ENCODE peak calls at places on chromosomes 4 and X, in five cellular contexts. B, L, U, C and O are unnamed samples.
A peak's percentile ranks its signal among the peaks of the same experiment; 100 is the strongest.

GRCh38 chr4:72357908-72358307 is 211.1 kb downstream of the ADAMTS3 start:
- DNase-seq in C (no peak), L (no peak), B (no peak), U (no peak), O (no peak)

GRCh38 chr4:4446434-4446833 is 59.5 kb downstream of the NSG1 start:
- DNase-seq in L (no peak), C (no peak), B (no peak), U (no peak), O (no peak)

GRCh38 chrX:152600853-152601635 is 36.7 kb upstream of the GABRQ start:
- DNase-seq in U (no peak), C (no peak), L (no peak), B (peak; percentile 11), O (no peak)

GRCh38 chr4:128876194-128876593 is 66.7 kb downstream of the JADE1 start:
- DNase-seq in B (no peak), U (no peak), C (no peak), L (no peak), O (no peak)

GRCh38 chr4:38411092-38411491 is 252.9 kb upstream of the KLF3 start:
- DNase-seq in B (no peak), L (peak; percentile 19), U (no peak), C (no peak), O (no peak)

GRCh38 chrX:132592880-132593279 is 104.0 kb upstream of the MBNL3 start:
- DNase-seq in C (peak; percentile 39), U (no peak), B (no peak), L (no peak), O (no peak)

GRCh38 chr4:72893354-72894066 is 176.0 kb downstream of the COX18 start:
- DNase-seq in C (no peak), L (no peak), B (no peak), U (no peak), O (no peak)

GRCh38 chr4:83237591-83237990 is 47.0 kb downstream of the COQ2 start:
- DNase-seq in L (no peak), C (no peak), U (no peak), B (peak; percentile 14), O (no peak)

GRCh38 chr4:169716677-169717076 is 41.1 kb downstream of the HPF1 start:
- DNase-seq in U (no peak), B (no peak), L (no peak), C (no peak), O (no peak)

GRCh38 chrX:20431486-20431885 is 164.8 kb upstream of the RPS6KA3 start:
- DNase-seq in U (no peak), B (no peak), L (no peak), C (peak; percentile 31), O (no peak)

GRCh38 chr4:109206610-109207009 is 95.8 kb downstream of the COL25A1 start:
- DNase-seq in C (no peak), L (no peak), B (no peak), U (no peak), O (no peak)

GRCh38 chr4:71011451-71011850 is 18.0 kb downstream of the DCK start:
- DNase-seq in C (no peak), L (no peak), B (no peak), U (no peak), O (no peak)

GRCh38 chr4:79651516-79651915 is 243.5 kb upstream of the GK2 start:
- DNase-seq in L (no peak), C (peak; percentile 1), U (peak; percentile 39), B (no peak), O (no peak)

GRCh38 chrX:9171841-9172240 is 137.9 kb upstream of the FAM9B start:
- DNase-seq in U (no peak), L (no peak), B (no peak), C (no peak), O (no peak)

GRCh38 chrX:73525928-73526690 is 36.9 kb upstream of the CHIC1 start:
- DNase-seq in L (no peak), C (no peak), U (no peak), B (no peak), O (no peak)

GRCh38 chr4:145819246-145820181 is 119.1 kb downstream of the ZNF827 start:
- DNase-seq in U (no peak), C (no peak), L (no peak), B (no peak), O (no peak)

GRCh38 chrX:115560211-115560977 is 580 bp upstream of the PLS3 start:
- DNase-seq in U (no peak), B (no peak), C (peak; percentile 63), L (no peak), O (peak; percentile 48)

GRCh38 chrX:1323315-1323714 is 13.3 kb upstream of the IL3RA start:
- DNase-seq in L (peak; percentile 55), C (peak; percentile 51), B (peak; percentile 57), U (peak; percentile 54), O (peak; percentile 65)

GRCh38 chr4:6854098-6854744 is 55.4 kb upstream of the TBC1D14 start:
- DNase-seq in L (peak; percentile 57), B (no peak), C (no peak), U (no peak), O (no peak)

GRCh38 chrX:78997870-78998558 is 52.8 kb downstream of the P2RY10 start:
- DNase-seq in L (no peak), C (no peak), B (peak; percentile 0), U (no peak), O (no peak)

GRCh38 chrX:149881081-149881711 is at the start of gene MAGEA8:
- DNase-seq in U (no peak), L (no peak), B (peak; percentile 66), C (no peak), O (no peak)

GRCh38 chrX:87299563-87300160 is 217.9 kb upstream of the KLHL4 start:
- DNase-seq in U (no peak), L (no peak), B (peak; percentile 21), C (peak; percentile 0), O (no peak)

GRCh38 chr4:48699470-48699869 is 80.6 kb downstream of the FRYL start:
- DNase-seq in C (peak; percentile 7), U (no peak), L (no peak), B (no peak), O (peak; percentile 16)

GRCh38 chr4:102868782-102869568 is at the start of gene CISD2:
- DNase-seq in B (peak; percentile 95), C (peak; percentile 78), U (peak; percentile 66), L (peak; percentile 80), O (peak; percentile 82)

GRCh38 chr4:20487852-20488251 is 212.4 kb upstream of the PACRGL start:
- DNase-seq in L (no peak), C (no peak), U (no peak), B (no peak), O (no peak)

GRCh38 chr4:89539374-89539773 is 231.8 kb upstream of the GPRIN3 start:
- DNase-seq in C (no peak), U (no peak), L (no peak), B (no peak), O (no peak)

GRCh38 chr4:71466775-71467174 is 128.0 kb downstream of the SLC4A4 start:
- DNase-seq in B (no peak), C (no peak), L (no peak), U (no peak), O (no peak)

GRCh38 chrX:13467243-13467642 is 102.2 kb upstream of the EGFL6 start:
- DNase-seq in U (no peak), L (no peak), C (no peak), B (no peak), O (no peak)

GRCh38 chrX:13464599-13465275 is 104.7 kb upstream of the EGFL6 start:
- DNase-seq in U (no peak), L (no peak), B (no peak), C (no peak), O (no peak)

GRCh38 chrX:13468096-13468495 is 101.3 kb upstream of the EGFL6 start:
- DNase-seq in L (no peak), U (no peak), B (no peak), C (no peak), O (no peak)

DNA sequence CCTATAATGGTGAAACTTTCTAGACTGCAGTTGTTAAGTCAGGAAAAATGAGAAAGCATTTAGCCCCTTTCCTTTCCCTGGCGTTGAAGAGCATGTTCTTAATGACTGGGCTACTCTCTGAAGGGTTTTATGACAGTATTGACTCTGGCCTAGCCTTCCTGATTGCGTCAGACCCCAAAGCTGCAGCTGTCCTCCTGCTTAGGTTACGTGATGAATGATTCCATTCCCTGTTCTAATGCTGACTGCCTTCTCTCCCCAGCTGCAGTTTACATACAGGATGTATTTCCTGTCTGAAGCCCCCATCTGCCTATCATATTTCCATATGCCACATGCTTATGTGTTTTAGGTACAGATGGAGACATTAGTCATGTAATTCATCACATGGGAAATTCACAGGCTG is 105.8 kb upstream of the EGFL6 start:
- DNase-seq in U (no peak), B (no peak), L (no peak), C (no peak), O (no peak)
- TF ChIP-seq ATF3 in U (no peak), B (peak; percentile 65), L (no peak), C (no peak), O (no peak)

DNA sequence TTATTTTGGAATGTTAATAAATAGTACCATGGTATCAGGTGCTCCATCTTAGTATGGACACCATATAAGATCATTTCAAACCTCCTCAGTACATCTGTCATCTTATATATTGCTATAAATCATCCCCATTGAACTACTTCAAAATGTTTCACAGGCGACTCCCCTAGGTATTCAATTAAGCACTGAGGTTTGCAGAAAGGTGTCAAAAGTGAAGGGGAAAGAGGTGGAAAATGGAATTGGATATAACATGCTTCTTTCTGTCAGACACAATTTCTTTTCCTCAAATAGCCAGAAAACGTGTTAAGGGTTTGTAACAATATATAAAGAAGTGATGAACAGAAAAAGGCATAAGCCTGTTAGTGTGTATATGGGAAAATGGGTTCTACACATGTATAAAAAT is 325.5 kb downstream of the GRID2 start:
- DNase-seq in U (no peak), L (no peak), B (no peak), C (no peak), O (no peak)
- TF ChIP-seq SP1 in U (no peak), L (no peak), B (no peak), C (no peak), O (no peak)

GRCh38 chr4:108044951-108045686 is 55.4 kb downstream of the HADH start:
- DNase-seq in C (no peak), U (no peak), L (no peak), B (peak; percentile 65), O (no peak)
- TF ChIP-seq EZH2 in C (no peak), U (no peak), L (no peak), B (no peak), O (no peak)

GRCh38 chr4:25916870-25917269 is 2.9 kb downstream of the SMIM20 start:
- DNase-seq in L (no peak), B (no peak), U (no peak), C (no peak), O (no peak)

GRCh38 chr4:25921922-25922321 is 7.9 kb downstream of the SMIM20 start:
- DNase-seq in B (no peak), U (no peak), C (no peak), L (no peak), O (no peak)

GRCh38 chr4:25922812-25923369 is 8.9 kb downstream of the SMIM20 start:
- DNase-seq in U (no peak), L (no peak), B (no peak), C (no peak), O (no peak)

GRCh38 chr4:25923745-25924144 is 9.7 kb downstream of the SMIM20 start:
- DNase-seq in B (no peak), L (no peak), C (no peak), U (no peak), O (no peak)

DNA sequence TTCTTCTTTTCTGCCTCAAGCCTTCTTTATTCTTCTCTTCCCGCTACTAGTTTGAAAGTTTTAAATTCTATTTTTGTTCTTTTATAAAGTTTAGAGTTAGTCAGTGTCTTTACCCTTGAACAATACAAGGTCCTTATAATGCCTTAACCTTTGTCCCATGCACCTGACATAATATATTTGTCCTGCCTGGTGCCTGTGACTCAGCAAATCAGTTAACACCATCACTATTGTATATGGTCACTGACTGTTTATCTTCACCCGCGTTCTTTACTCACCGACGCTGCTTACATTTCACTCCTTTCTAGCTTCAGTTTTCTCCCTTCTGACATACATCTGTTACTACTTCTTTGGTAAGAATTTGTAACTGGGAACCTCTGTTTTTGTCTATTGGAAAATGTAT is 5.7 kb downstream of the SMIM20 start:
- DNase-seq in L (no peak), C (peak; percentile 91), U (no peak), B (peak; percentile 64), O (no peak)
- TF ChIP-seq ATF3 in L (no peak), C (no peak), U (no peak), B (peak; percentile 30), O (no peak)